ENCODE peak calls at places on chromosome 10, in five cellular contexts. X is CD4-positive, alpha-beta T cell; W is AG09309; Z is stimulated activated naive CD8-positive, alpha-beta T cell treated with anti-CD3 and anti-CD28 coated beads, Interleukin-15, Interleukin-2, amounts not matched to agents 100 U/mL and 50 U/mL, for 24 hours; B is brain microvascular endothelial cell. G is an unnamed sample.

GRCh38 chr10:13787015-13787421 is 200.3 kb downstream of the PRPF18 start:
- DNase-seq in X (peak), B (peak), W (no peak), Z (peak), G (peak)

GRCh38 chr10:3774018-3774813 is 10.8 kb downstream of the KLF6 start:
- DNase-seq in W (no peak), X (no peak), Z (no peak), B (peak), G (peak)

GRCh38 chr10:64952042-64952441 is 1430.8 kb downstream of the REEP3 start:
- DNase-seq in W (no peak), Z (no peak), X (no peak), B (no peak), G (no peak)

GRCh38 chr10:43214071-43214955 is 52.6 kb downstream of the RASGEF1A start:
- DNase-seq in B (peak), W (peak), Z (no peak), X (no peak), G (peak)

GRCh38 chr10:104076743-104077160 is 8.9 kb downstream of the COL17A1 start:
- DNase-seq in W (no peak), Z (no peak), X (no peak), B (peak), G (no peak)

GRCh38 chr10:132701846-132702190 is 84.1 kb downstream of the NKX6-2 start:
- DNase-seq in Z (no peak), X (no peak), W (no peak), B (no peak), G (no peak)

GRCh38 chr10:110353244-110354119 is 48.8 kb upstream of the SMNDC1 start:
- DNase-seq in Z (peak), B (peak), X (no peak), W (peak), G (peak)

GRCh38 chr10:48598243-48598935 is 6.5 kb downstream of the ARHGAP22 start:
- DNase-seq in X (no peak), Z (no peak), B (no peak), W (no peak), G (no peak)

GRCh38 chr10:122490786-122491680 is 29.7 kb downstream of the HTRA1 start:
- DNase-seq in W (no peak), X (no peak), Z (peak), B (no peak), G (no peak)

GRCh38 chr10:20257422-20257821 is 441.2 kb downstream of the PLXDC2 start:
- DNase-seq in W (no peak), X (no peak), Z (no peak), B (no peak), G (no peak)

GRCh38 chr10:46526682-46527038 is 29.8 kb downstream of the GPRIN2 start:
- DNase-seq in W (no peak), X (no peak), B (no peak), Z (peak), G (peak)

GRCh38 chr10:85492684-85493083 is 873.9 kb downstream of the GRID1 start:
- DNase-seq in X (no peak), B (no peak), Z (no peak), W (no peak), G (no peak)

GRCh38 chr10:60944159-60944909 is at the start of gene RHOBTB1:
- DNase-seq in B (peak), X (no peak), Z (peak), W (no peak), G (peak)

GRCh38 chr10:20616918-20617801 is 280.0 kb downstream of the NEBL start:
- DNase-seq in X (no peak), B (no peak), W (no peak), Z (no peak), G (no peak)

G was measured in ACHN.